ENCODE peak calls at places on chromosomes 13 and 19, in ten cellular contexts. One of them, this sample, is unnamed.

GRCh38 chr13:19658192-19658591 is 24.7 kb downstream of the MPHOSPH8 start:
- DNase-seq in T-helper 1 cell: no peak
- DNase-seq in T-helper 9 cell: no peak
- DNase-seq in GOT3: no peak
- DNase-seq in AG04449: no peak
- DNase-seq in NCI-H1092 treated with DMSO at 0.1 percent for 48 hours: no peak
- DNase-seq in GM18507: no peak
- DNase-seq in mucosa of gallbladder: no peak
- DNase-seq in upper lobe of right lung: no peak
- DNase-seq in BJ: no peak
- DNase-seq in this sample: no peak

GRCh38 chr13:73166204-73166603 is 107.4 kb downstream of the KLF5 start:
- DNase-seq in T-helper 1 cell: no peak
- DNase-seq in T-helper 9 cell: no peak
- DNase-seq in GOT3: no peak
- DNase-seq in AG04449: no peak
- DNase-seq in NCI-H1092 treated with DMSO at 0.1 percent for 48 hours: no peak
- DNase-seq in GM18507: no peak
- DNase-seq in mucosa of gallbladder: no peak
- DNase-seq in upper lobe of right lung: no peak
- DNase-seq in BJ: no peak
- DNase-seq in this sample: no peak

GRCh38 chr19:56253737-56254136 is 18.8 kb upstream of the EDDM13 start:
- DNase-seq in T-helper 1 cell: no peak
- DNase-seq in T-helper 9 cell: no peak
- DNase-seq in GOT3: no peak
- DNase-seq in AG04449: peak; percentile 36
- DNase-seq in NCI-H1092 treated with DMSO at 0.1 percent for 48 hours: peak; percentile 41
- DNase-seq in GM18507: peak; percentile 8
- DNase-seq in mucosa of gallbladder: no peak
- DNase-seq in upper lobe of right lung: no peak
- DNase-seq in BJ: no peak
- DNase-seq in this sample: peak; percentile 11

GRCh38 chr19:10006335-10006708 is 4.0 kb downstream of the COL5A3 start:
- DNase-seq in T-helper 1 cell: no peak
- DNase-seq in T-helper 9 cell: no peak
- DNase-seq in GOT3: no peak
- DNase-seq in AG04449: no peak
- DNase-seq in NCI-H1092 treated with DMSO at 0.1 percent for 48 hours: no peak
- DNase-seq in GM18507: no peak
- DNase-seq in mucosa of gallbladder: peak; percentile 24
- DNase-seq in upper lobe of right lung: no peak
- DNase-seq in BJ: no peak
- DNase-seq in this sample: no peak

GRCh38 chr13:62246581-62246980 is 830.9 kb upstream of the PCDH20 start:
- DNase-seq in T-helper 1 cell: no peak
- DNase-seq in T-helper 9 cell: no peak
- DNase-seq in GOT3: no peak
- DNase-seq in AG04449: no peak
- DNase-seq in NCI-H1092 treated with DMSO at 0.1 percent for 48 hours: no peak
- DNase-seq in GM18507: no peak
- DNase-seq in mucosa of gallbladder: no peak
- DNase-seq in upper lobe of right lung: no peak
- DNase-seq in BJ: no peak
- DNase-seq in this sample: no peak

GRCh38 chr19:19004144-19004543 is 29.2 kb downstream of the SUGP2 start:
- DNase-seq in T-helper 1 cell: no peak
- DNase-seq in T-helper 9 cell: no peak
- DNase-seq in GOT3: no peak
- DNase-seq in AG04449: no peak
- DNase-seq in NCI-H1092 treated with DMSO at 0.1 percent for 48 hours: no peak
- DNase-seq in GM18507: no peak
- DNase-seq in mucosa of gallbladder: no peak
- DNase-seq in upper lobe of right lung: no peak
- DNase-seq in BJ: no peak
- DNase-seq in this sample: no peak

GRCh38 chr19:44820648-44821609 is 12.0 kb downstream of the BCAM start:
- DNase-seq in T-helper 1 cell: no peak
- DNase-seq in T-helper 9 cell: no peak
- DNase-seq in GOT3: no peak
- DNase-seq in AG04449: no peak
- DNase-seq in NCI-H1092 treated with DMSO at 0.1 percent for 48 hours: no peak
- DNase-seq in GM18507: no peak
- DNase-seq in mucosa of gallbladder: no peak
- DNase-seq in upper lobe of right lung: no peak
- DNase-seq in BJ: no peak
- DNase-seq in this sample: no peak

GRCh38 chr13:113273856-113274590 is 23.0 kb upstream of the LAMP1 start:
- DNase-seq in T-helper 1 cell: no peak
- DNase-seq in T-helper 9 cell: no peak
- DNase-seq in GOT3: no peak
- DNase-seq in AG04449: peak; percentile 17
- DNase-seq in NCI-H1092 treated with DMSO at 0.1 percent for 48 hours: no peak
- DNase-seq in GM18507: no peak
- DNase-seq in mucosa of gallbladder: no peak
- DNase-seq in upper lobe of right lung: peak; percentile 76
- DNase-seq in BJ: peak; percentile 11
- DNase-seq in this sample: no peak

GRCh38 chr19:8209111-8209964 is at the start of gene CERS4:
- DNase-seq in T-helper 1 cell: peak; percentile 76
- DNase-seq in T-helper 9 cell: peak; percentile 74
- DNase-seq in GOT3: no peak
- DNase-seq in AG04449: no peak
- DNase-seq in NCI-H1092 treated with DMSO at 0.1 percent for 48 hours: peak; percentile 47
- DNase-seq in GM18507: peak; percentile 75
- DNase-seq in mucosa of gallbladder: peak; percentile 40
- DNase-seq in upper lobe of right lung: peak; percentile 90
- DNase-seq in BJ: no peak
- DNase-seq in this sample: no peak

This sample was measured in GM04503.